ENCODE peak calls at places on chromosomes 2 and 18, in six cellular contexts. One of them, this sample, is unnamed.

GRCh38 chr2:101509498-101510274 is 34.8 kb upstream of the RFX8 start:
- DNase-seq in Panc1: no peak
- DNase-seq in naive B cell: no peak
- DNase-seq in NCI-H187 treated with DMSO at 0.1 percent for 48 hours: no peak
- DNase-seq in transverse colon: no peak
- DNase-seq in activated CD4-positive, alpha-beta T cell treated with anti-CD3 and anti-CD28 coated beads, Interleukin-2, amount 50 U/mL, for 1 hour: no peak
- DNase-seq in this sample: no peak

GRCh38 chr18:12000072-12000659 is 18.9 kb downstream of the IMPA2 start:
- DNase-seq in transverse colon: no peak
- DNase-seq in activated CD4-positive, alpha-beta T cell treated with anti-CD3 and anti-CD28 coated beads, Interleukin-2, amount 50 U/mL, for 1 hour: no peak
- DNase-seq in naive B cell: no peak
- DNase-seq in NCI-H187 treated with DMSO at 0.1 percent for 48 hours: no peak
- DNase-seq in Panc1: no peak
- DNase-seq in this sample: no peak

GRCh38 chr2:101770672-101771071 is 73.2 kb downstream of the MAP4K4 start:
- DNase-seq in naive B cell: no peak
- DNase-seq in transverse colon: peak; percentile 39
- DNase-seq in Panc1: no peak
- DNase-seq in NCI-H187 treated with DMSO at 0.1 percent for 48 hours: no peak
- DNase-seq in activated CD4-positive, alpha-beta T cell treated with anti-CD3 and anti-CD28 coated beads, Interleukin-2, amount 50 U/mL, for 1 hour: no peak
- DNase-seq in this sample: no peak

GRCh38 chr2:189570565-189570964 is 10.0 kb downstream of the SLC40A1 start:
- DNase-seq in NCI-H187 treated with DMSO at 0.1 percent for 48 hours: no peak
- DNase-seq in transverse colon: no peak
- DNase-seq in Panc1: no peak
- DNase-seq in naive B cell: no peak
- DNase-seq in activated CD4-positive, alpha-beta T cell treated with anti-CD3 and anti-CD28 coated beads, Interleukin-2, amount 50 U/mL, for 1 hour: no peak
- DNase-seq in this sample: no peak

GRCh38 chr18:22318745-22319407 is 98.8 kb downstream of the CTAGE1 start:
- DNase-seq in activated CD4-positive, alpha-beta T cell treated with anti-CD3 and anti-CD28 coated beads, Interleukin-2, amount 50 U/mL, for 1 hour: no peak
- DNase-seq in naive B cell: no peak
- DNase-seq in NCI-H187 treated with DMSO at 0.1 percent for 48 hours: no peak
- DNase-seq in transverse colon: no peak
- DNase-seq in Panc1: no peak
- DNase-seq in this sample: no peak

GRCh38 chr2:182763311-182763912 is 47.4 kb downstream of the DNAJC10 start:
- DNase-seq in transverse colon: no peak
- DNase-seq in NCI-H187 treated with DMSO at 0.1 percent for 48 hours: no peak
- DNase-seq in Panc1: no peak
- DNase-seq in activated CD4-positive, alpha-beta T cell treated with anti-CD3 and anti-CD28 coated beads, Interleukin-2, amount 50 U/mL, for 1 hour: no peak
- DNase-seq in naive B cell: no peak
- DNase-seq in this sample: no peak

GRCh38 chr2:154694881-154695280 is 3.6 kb upstream of the KCNJ3 start:
- DNase-seq in transverse colon: no peak
- DNase-seq in NCI-H187 treated with DMSO at 0.1 percent for 48 hours: no peak
- DNase-seq in naive B cell: no peak
- DNase-seq in Panc1: no peak
- DNase-seq in activated CD4-positive, alpha-beta T cell treated with anti-CD3 and anti-CD28 coated beads, Interleukin-2, amount 50 U/mL, for 1 hour: no peak
- DNase-seq in this sample: no peak

GRCh38 chr18:9627642-9628041 is 13.3 kb upstream of the PPP4R1 start:
- DNase-seq in naive B cell: no peak
- DNase-seq in transverse colon: no peak
- DNase-seq in activated CD4-positive, alpha-beta T cell treated with anti-CD3 and anti-CD28 coated beads, Interleukin-2, amount 50 U/mL, for 1 hour: no peak
- DNase-seq in Panc1: no peak
- DNase-seq in NCI-H187 treated with DMSO at 0.1 percent for 48 hours: no peak
- DNase-seq in this sample: no peak

GRCh38 chr2:19733951-19734425 is 167.8 kb downstream of the TTC32 start:
- DNase-seq in transverse colon: no peak
- DNase-seq in activated CD4-positive, alpha-beta T cell treated with anti-CD3 and anti-CD28 coated beads, Interleukin-2, amount 50 U/mL, for 1 hour: no peak
- DNase-seq in NCI-H187 treated with DMSO at 0.1 percent for 48 hours: no peak
- DNase-seq in Panc1: no peak
- DNase-seq in naive B cell: no peak
- DNase-seq in this sample: no peak

GRCh38 chr2:119407430-119408220 is 24.0 kb upstream of the TMEM37 start:
- DNase-seq in naive B cell: peak; percentile 28
- DNase-seq in NCI-H187 treated with DMSO at 0.1 percent for 48 hours: no peak
- DNase-seq in activated CD4-positive, alpha-beta T cell treated with anti-CD3 and anti-CD28 coated beads, Interleukin-2, amount 50 U/mL, for 1 hour: no peak
- DNase-seq in Panc1: peak; percentile 35
- DNase-seq in transverse colon: peak; percentile 56
- DNase-seq in this sample: peak; percentile 29

GRCh38 chr18:63994783-63995399 is 25.0 kb downstream of the SERPINB8 start:
- DNase-seq in transverse colon: peak; percentile 40
- DNase-seq in NCI-H187 treated with DMSO at 0.1 percent for 48 hours: no peak
- DNase-seq in naive B cell: peak; percentile 31
- DNase-seq in activated CD4-positive, alpha-beta T cell treated with anti-CD3 and anti-CD28 coated beads, Interleukin-2, amount 50 U/mL, for 1 hour: peak; percentile 38
- DNase-seq in Panc1: no peak
- DNase-seq in this sample: peak; percentile 21